ENCODE peak calls at places on chromosomes 5 and 9, in four cellular contexts. A is GDM1, Q is ureter, J is cardiac fibroblast. P is an unnamed sample.

GRCh38 chr5:62152394-62153123 is 153.4 kb upstream of the KIF2A start:
- DNase-seq in J (peak), A (no peak), Q (no peak), P (no peak)

GRCh38 chr5:773517-774264 is 10.8 kb downstream of the ZDHHC11B start:
- DNase-seq in A (no peak), Q (peak), J (no peak), P (no peak)

GRCh38 chr5:2300421-2300820 is 417.7 kb upstream of the IRX4 start:
- DNase-seq in Q (no peak), A (no peak), J (no peak), P (no peak)

GRCh38 chr5:139297439-139298133 is 4.0 kb downstream of the MATR3 start:
- DNase-seq in A (no peak), Q (no peak), J (no peak), P (no peak)

GRCh38 chr9:88991066-88992030 is at the start of gene S1PR3:
- DNase-seq in J (peak), Q (peak), A (no peak), P (peak)

GRCh38 chr9:27203783-27204182 is 93.2 kb downstream of the EQTN start:
- DNase-seq in A (no peak), Q (no peak), J (no peak), P (no peak)

GRCh38 chr9:132154925-132155324 is 6.9 kb upstream of the NTNG2 start:
- DNase-seq in A (no peak), J (no peak), Q (no peak), P (peak)

GRCh38 chr9:89845862-89846261 is 241.1 kb downstream of the GADD45G start:
- DNase-seq in J (no peak), Q (no peak), A (no peak), P (no peak)

GRCh38 chr5:3604501-3604900 is 8.9 kb downstream of the IRX1 start:
- DNase-seq in A (no peak), J (no peak), Q (no peak), P (no peak)

GRCh38 chr5:147453901-147454814 is 55.7 kb downstream of the DPYSL3 start:
- DNase-seq in Q (peak), J (peak), A (peak), P (peak)

GRCh38 chr5:40623480-40624420 is 56.0 kb upstream of the PTGER4 start:
- DNase-seq in J (no peak), A (no peak), Q (no peak), P (no peak)

GRCh38 chr9:88418025-88418424 is 29.8 kb downstream of the SPIN1 start:
- DNase-seq in A (no peak), J (no peak), Q (no peak), P (no peak)

GRCh38 chr5:53333160-53333559 is 147.3 kb upstream of the FST start:
- DNase-seq in Q (no peak), A (no peak), J (peak), P (no peak)

GRCh38 chr5:169265888-169266287 is 35.1 kb downstream of the SLIT3 start:
- DNase-seq in A (no peak), J (peak), Q (no peak), P (no peak)

GRCh38 chr5:38621840-38622513 is 65.5 kb upstream of the LIFR start:
- DNase-seq in J (no peak), Q (no peak), A (no peak), P (no peak)

GRCh38 chr9:136668983-136669790 is 6.5 kb downstream of the EGFL7 start:
- DNase-seq in J (no peak), Q (no peak), A (no peak), P (no peak)

GRCh38 chr5:61603211-61603908 is 271.3 kb downstream of the ZSWIM6 start:
- DNase-seq in Q (no peak), A (no peak), J (no peak), P (no peak)

GRCh38 chr5:111242606-111243005 is 18.4 kb downstream of the CAMK4 start:
- DNase-seq in J (no peak), A (no peak), Q (no peak), P (no peak)

GRCh38 chr9:121059513-121059912 is 9.4 kb upstream of the C5 start:
- DNase-seq in A (no peak), J (no peak), Q (no peak), P (no peak)

GRCh38 chr9:35750256-35750531 is 1.1 kb downstream of the RGP1 start:
- DNase-seq in Q (no peak), J (no peak), A (no peak), P (no peak)

GRCh38 chr5:163444526-163444925 is 7.1 kb downstream of the CCNG1 start:
- DNase-seq in A (no peak), Q (no peak), J (no peak), P (no peak)

GRCh38 chr9:77707696-77708095 is 59.6 kb upstream of the GNA14 start:
- DNase-seq in J (peak), Q (no peak), A (no peak), P (no peak)

GRCh38 chr5:130102375-130102774 is 198.1 kb downstream of the CHSY3 start:
- DNase-seq in J (no peak), Q (no peak), A (no peak), P (no peak)

GRCh38 chr9:23638837-23639426 is 187.1 kb downstream of the ELAVL2 start:
- DNase-seq in Q (no peak), J (no peak), A (no peak), P (no peak)

GRCh38 chr5:35038891-35039290 is 8.9 kb downstream of the AGXT2 start:
- DNase-seq in Q (no peak), A (no peak), J (no peak), P (no peak)

GRCh38 chr5:131745155-131745554 is 51.7 kb downstream of the FNIP1 start:
- DNase-seq in A (no peak), J (no peak), Q (no peak), P (no peak)

GRCh38 chr9:445033-445432 is 230.4 kb downstream of the DOCK8 start:
- DNase-seq in J (peak), A (no peak), Q (no peak), P (no peak)

GRCh38 chr9:112971415-112971814 is 40.6 kb downstream of the ZNF883 start:
- DNase-seq in J (peak), A (peak), Q (no peak), P (peak)

GRCh38 chr9:133640580-133641395 is 4.6 kb downstream of the DBH start:
- DNase-seq in J (no peak), A (no peak), Q (no peak), P (no peak)

GRCh38 chr5:142550471-142550870 is 135.4 kb downstream of the FGF1 start:
- DNase-seq in Q (no peak), J (no peak), A (no peak), P (no peak)

GRCh38 chr5:95280692-95281091 is 4.2 kb downstream of the MCTP1 start:
- DNase-seq in J (no peak), Q (no peak), A (no peak), P (no peak)

GRCh38 chr5:69083412-69083811 is 10.4 kb upstream of the SLC30A5 start:
- DNase-seq in A (no peak), J (no peak), Q (no peak), P (no peak)

GRCh38 chr5:146103594-146103993 is 1.8 kb downstream of the PLAC8L1 start:
- DNase-seq in A (no peak), Q (no peak), J (no peak), P (no peak)

GRCh38 chr5:109849478-109850088 is 159.9 kb downstream of the MAN2A1 start:
- DNase-seq in Q (no peak), J (no peak), A (no peak), P (no peak)

GRCh38 chr9:137438591-137439157 is 2.5 kb downstream of the ENTPD8 start:
- DNase-seq in J (no peak), A (no peak), Q (no peak), P (peak)

GRCh38 chr5:52961238-52961637 is 27.9 kb upstream of the ITGA2 start:
- DNase-seq in Q (no peak), A (no peak), J (no peak), P (no peak)